ENCODE peak calls at places on chromosome X, in four cellular contexts. U is H1, F is HepG2, H is K562. D is an unnamed sample.

GRCh38 chrX:133314297-133314696 is 96.1 kb upstream of the TFDP3 start:
- DNase-seq in U (no peak), H (no peak), F (no peak), D (no peak)

GRCh38 chrX:32137525-32137924 is 1065.7 kb upstream of the FTHL17 start:
- DNase-seq in U (peak; percentile 54), F (no peak), H (no peak), D (no peak)

GRCh38 chrX:12007881-12008280 is 130.4 kb upstream of the FRMPD4 start:
- DNase-seq in U (no peak), F (no peak), H (no peak), D (peak; percentile 17)

GRCh38 chrX:153595387-153595786 is 3.6 kb downstream of the CCNQ start:
- DNase-seq in F (no peak), H (no peak), U (no peak), D (no peak)

GRCh38 chrX:50813843-50814661 is at the start of gene SHROOM4:
- DNase-seq in F (peak; percentile 13), U (peak; percentile 66), H (no peak), D (no peak)

GRCh38 chrX:71058116-71058515 is 10.0 kb downstream of the SNX12 start:
- DNase-seq in F (no peak), H (no peak), U (no peak), D (no peak)

GRCh38 chrX:67613366-67613765 is 69.5 kb downstream of the AR start:
- DNase-seq in U (no peak), F (no peak), H (no peak), D (no peak)

GRCh38 chrX:47168495-47169073 is 23.6 kb downstream of the RBM10 start:
- DNase-seq in H (peak; percentile 2), F (no peak), U (no peak), D (no peak)

GRCh38 chrX:17086317-17086716 is 139.9 kb downstream of the REPS2 start:
- DNase-seq in H (no peak), F (no peak), U (no peak), D (no peak)

GRCh38 chrX:136198010-136198409 is 50.7 kb downstream of the FHL1 start:
- DNase-seq in H (no peak), F (no peak), U (no peak), D (no peak)

GRCh38 chrX:1767026-1767425 is 152.2 kb downstream of the ASMT start:
- DNase-seq in H (no peak), F (no peak), U (no peak), D (no peak)

GRCh38 chrX:1444896-1445480 is 7.7 kb downstream of the ASMTL start:
- DNase-seq in F (no peak), U (no peak), H (no peak), D (no peak)

GRCh38 chrX:11205796-11206195 is 87.4 kb upstream of the AMELX start:
- DNase-seq in U (no peak), F (no peak), H (no peak), D (no peak)

GRCh38 chrX:29662759-29663503 is 552.4 kb upstream of the MAGEB2 start:
- DNase-seq in F (peak; percentile 1), U (no peak), H (no peak), D (peak; percentile 71)

GRCh38 chrX:153862369-153863250 is 23.4 kb downstream of the L1CAM start:
- DNase-seq in U (no peak), H (no peak), F (no peak), D (no peak)

GRCh38 chrX:12771445-12772069 is 19.7 kb upstream of the PRPS2 start:
- DNase-seq in H (peak; percentile 65), U (peak; percentile 66), F (no peak), D (peak; percentile 27)

GRCh38 chrX:15170927-15171326 is 99.0 kb downstream of the ASB9 start:
- DNase-seq in H (no peak), F (no peak), U (no peak), D (no peak)

GRCh38 chrX:108307408-108308085 is 130.7 kb downstream of the COL4A6 start:
- DNase-seq in U (no peak), F (peak; percentile 78), H (no peak), D (peak; percentile 70)

GRCh38 chrX:148538582-148538981 is 38.2 kb downstream of the AFF2 start:
- DNase-seq in H (no peak), F (no peak), U (no peak), D (no peak)

GRCh38 chrX:41300758-41301437 is 33.1 kb upstream of the DDX3X start:
- DNase-seq in F (no peak), H (no peak), U (no peak), D (no peak)

GRCh38 chrX:154000051-154000450 is 19.7 kb downstream of the IRAK1 start:
- DNase-seq in U (no peak), H (no peak), F (no peak), D (no peak)

GRCh38 chrX:15686818-15687685 is 22.4 kb upstream of the CLTRN start:
- DNase-seq in F (peak; percentile 46), H (peak; percentile 30), U (peak; percentile 49), D (peak; percentile 54)

GRCh38 chrX:119647089-119647488 is 40.9 kb upstream of the NKRF start:
- DNase-seq in H (no peak), F (no peak), U (no peak), D (no peak)

GRCh38 chrX:19715711-19716638 is 171.4 kb downstream of the SH3KBP1 start:
- DNase-seq in U (no peak), F (no peak), H (no peak), D (no peak)

GRCh38 chrX:150365051-150365952 is 2.2 kb downstream of the MAMLD1 start:
- DNase-seq in U (peak; percentile 83), H (peak; percentile 54), F (no peak), D (peak; percentile 31)
- TF ChIP-seq RNF2 in U (no peak), H (no peak), F (no peak), D (no peak)

GRCh38 chrX:129980043-129980442 is 2.4 kb upstream of the BCORL1 start:
- DNase-seq in F (no peak), H (no peak), U (peak; percentile 46), D (no peak)

GRCh38 chrX:129982300-129983246 is at the start of gene BCORL1:
- DNase-seq in U (peak; percentile 64), F (peak; percentile 75), H (peak; percentile 89), D (peak; percentile 94)

GRCh38 chrX:129981207-129981553 is 1.3 kb upstream of the BCORL1 start:
- DNase-seq in F (no peak), U (no peak), H (no peak), D (no peak)

GRCh38 chrX:129980540-129981206 is 1.8 kb upstream of the BCORL1 start:
- DNase-seq in F (peak; percentile 25), U (peak; percentile 64), H (no peak), D (no peak)

GRCh38 chrX:129981752-129982299 is 609 bp upstream of the BCORL1 start:
- DNase-seq in U (no peak), F (no peak), H (peak; percentile 67), D (no peak)
- H3K27ac ChIP-seq in U (no peak overlapping the region), F (no peak overlapping the region), H (peak overlapping the region; percentile 61), D (peak overlapping the region; percentile 51)

DNA sequence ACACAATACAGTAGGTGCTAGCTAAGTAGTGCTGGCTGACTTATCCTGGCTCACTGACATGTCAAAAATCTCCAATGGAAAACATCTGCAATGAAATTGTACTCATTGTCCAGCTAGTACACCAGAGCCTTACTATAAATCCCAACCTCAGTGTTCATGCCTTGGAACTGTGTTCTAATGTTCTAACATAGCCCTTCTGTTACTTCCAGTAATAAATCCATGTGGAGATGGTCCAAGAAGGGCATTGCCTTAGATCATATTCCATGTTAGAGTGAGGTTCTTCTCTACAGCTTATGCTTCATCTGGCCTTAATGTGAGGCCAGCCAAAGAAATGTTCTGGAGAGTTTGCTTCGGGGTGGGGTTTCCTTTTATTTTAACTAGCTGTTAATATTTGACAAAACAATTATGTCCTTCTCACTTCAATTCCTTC is 25.1 kb downstream of the ENOX2 start:
- DNase-seq in H (no peak), U (no peak), F (no peak), D (no peak)
- TF ChIP-seq MAFK in H (no peak), U (no peak), F (no peak), D (no peak)

DNA sequence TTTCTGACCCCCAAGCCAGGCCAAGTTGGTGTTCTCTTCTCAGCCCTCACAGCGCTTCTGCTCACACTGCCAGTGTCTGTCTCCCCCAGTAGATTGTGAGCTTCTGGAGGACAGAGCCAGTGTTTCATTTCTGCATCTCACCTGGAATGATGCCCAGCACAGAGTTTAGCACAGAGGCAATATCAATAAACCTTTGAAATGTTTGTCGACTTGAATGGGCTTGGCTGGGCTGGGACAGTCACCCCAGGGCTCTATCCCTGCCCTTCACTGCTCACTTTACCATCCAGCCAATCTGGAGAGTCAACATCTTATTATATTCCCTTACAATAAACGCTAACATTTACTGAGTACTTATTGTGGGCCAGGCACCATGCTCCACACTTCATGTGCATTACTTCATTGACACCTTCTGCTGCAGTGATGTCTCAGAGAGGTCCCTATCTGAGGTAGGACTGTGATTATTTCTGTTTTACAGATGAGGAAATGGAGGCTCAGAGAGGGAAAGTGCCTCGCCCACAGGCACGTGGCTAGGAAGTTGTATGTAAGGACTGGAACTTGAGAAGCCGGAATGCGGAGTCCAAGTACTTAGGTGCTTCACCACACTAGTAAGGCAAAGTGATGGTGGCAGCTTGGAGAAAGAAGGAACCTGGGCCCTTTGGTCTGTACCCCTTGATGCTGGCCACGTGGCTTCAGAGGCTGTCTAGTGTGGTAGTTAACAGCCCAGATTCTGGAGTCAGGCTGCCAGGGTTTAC is 19.5 kb downstream of the EFNB1 start:
- DNase-seq in U (no peak), H (no peak), F (no peak), D (no peak)
- TF ChIP-seq RNF2 in U (no peak), H (no peak), F (no peak), D (no peak)

GRCh38 chrX:56783450-56783831 is 54.4 kb downstream of the NBDY start:
- DNase-seq in U (no peak), F (no peak), H (no peak), D (no peak)
- H3K27ac ChIP-seq in U (no peak overlapping the region), F (no peak overlapping the region), H (no peak overlapping the region), D (no peak overlapping the region)

GRCh38 chrX:40172169-40172979 is 74.6 kb upstream of the BCOR start:
- DNase-seq in U (peak; percentile 50), F (no peak), H (peak; percentile 76), D (no peak)

GRCh38 chrX:40172980-40173661 is 75.4 kb upstream of the BCOR start:
- DNase-seq in U (no peak), F (peak; percentile 77), H (no peak), D (no peak)

GRCh38 chrX:40170830-40171512 is 73.2 kb upstream of the BCOR start:
- DNase-seq in H (no peak), U (peak; percentile 42), F (no peak), D (no peak)

GRCh38 chrX:40169193-40170086 is 71.7 kb upstream of the BCOR start:
- DNase-seq in U (peak; percentile 73), H (peak; percentile 62), F (peak; percentile 70), D (peak; percentile 81)

GRCh38 chrX:40171513-40172168 is 73.9 kb upstream of the BCOR start:
- DNase-seq in F (no peak), H (no peak), U (peak; percentile 42), D (no peak)
- TF ChIP-seq MAFK in F (no peak), H (no peak), U (no peak), D (no peak)

GRCh38 chrX:109747681-109748080 is 14.6 kb upstream of the ACSL4 start:
- DNase-seq in H (no peak), U (no peak), F (no peak), D (no peak)
- TF ChIP-seq RNF2 in H (no peak), U (no peak), F (no peak), D (no peak)